ENCODE peak calls at places on chromosome 3, in eight cellular contexts. B is heart right ventricle, W is HCT116, L is transverse colon, X is SK-N-SH, K is tibial nerve, I is heart left ventricle, D is esophagus squamous epithelium. H is an unnamed sample.

GRCh38 chr3:176274161-176274560 is 923.1 kb downstream of the TBL1XR1 start:
- DNase-seq in B (no peak), W (no peak), L (no peak), X (no peak), K (no peak), I (no peak), D (no peak), H (no peak)

GRCh38 chr3:137035631-137036030 is 77.8 kb downstream of the IL20RB start:
- DNase-seq in B (no peak), W (peak; percentile 16), L (no peak), X (no peak), K (no peak), I (no peak), D (no peak), H (peak; percentile 86)

GRCh38 chr3:154105218-154105975 is 15.8 kb upstream of the ARHGEF26 start:
- DNase-seq in B (no peak), W (no peak), L (no peak), X (no peak), K (no peak), I (no peak), D (no peak), H (no peak)

GRCh38 chr3:47581835-47582234 is 3.2 kb upstream of the CSPG5 start:
- DNase-seq in B (no peak), W (no peak), L (no peak), X (no peak), K (no peak), I (no peak), D (no peak), H (no peak)

GRCh38 chr3:77746048-77746447 is 706.1 kb downstream of the ROBO2 start:
- DNase-seq in B (no peak), W (no peak), L (no peak), X (no peak), K (no peak), I (no peak), D (no peak), H (no peak)

GRCh38 chr3:128572644-128573105 is 77.9 kb downstream of the RPN1 start:
- DNase-seq in B (no peak), W (peak; percentile 33), L (peak; percentile 17), X (peak; percentile 70), K (no peak), I (no peak), D (no peak), H (peak; percentile 84)

GRCh38 chr3:143482106-143483088 is 362.8 kb downstream of the CHST2 start:
- DNase-seq in B (no peak), W (no peak), L (no peak), X (no peak), K (no peak), I (no peak), D (no peak), H (no peak)

GRCh38 chr3:128902426-128902825 is 23.0 kb downstream of the ACAD9 start:
- DNase-seq in B (no peak), W (no peak), L (no peak), X (no peak), K (no peak), I (no peak), D (no peak), H (no peak)

GRCh38 chr3:125143982-125144652 is 68.4 kb downstream of the SLC12A8 start:
- DNase-seq in B (no peak), W (no peak), L (no peak), X (peak; percentile 59), K (no peak), I (peak; percentile 62), D (no peak), H (peak; percentile 81)

GRCh38 chr3:155211266-155211665 is 82.2 kb downstream of the STRIT1 start:
- DNase-seq in B (no peak), W (no peak), L (no peak), X (no peak), K (no peak), I (no peak), D (no peak), H (no peak)

GRCh38 chr3:190325923-190326322 is 3.7 kb upstream of the CLDN1 start:
- DNase-seq in B (no peak), W (no peak), L (no peak), X (no peak), K (no peak), I (no peak), D (no peak), H (no peak)

GRCh38 chr3:46978381-46978780 is 1.1 kb upstream of the NBEAL2 start:
- DNase-seq in B (no peak), W (no peak), L (no peak), X (no peak), K (no peak), I (peak; percentile 33), D (no peak), H (no peak)

GRCh38 chr3:75906555-75907112 is 121.3 kb upstream of the ZNF717 start:
- DNase-seq in B (no peak), W (no peak), L (no peak), X (peak; percentile 66), K (no peak), I (no peak), D (no peak), H (peak; percentile 94)

GRCh38 chr3:40333852-40334251 is 24.3 kb downstream of the EIF1B start:
- DNase-seq in B (no peak), W (no peak), L (no peak), X (no peak), K (no peak), I (no peak), D (no peak), H (no peak)

GRCh38 chr3:99781761-99782160 is 35.9 kb upstream of the CMSS1 start:
- DNase-seq in B (no peak), W (no peak), L (no peak), X (no peak), K (no peak), I (no peak), D (no peak), H (no peak)

GRCh38 chr3:60131607-60132006 is 1081.8 kb upstream of the CFAP20DC start:
- DNase-seq in B (no peak), W (no peak), L (no peak), X (no peak), K (no peak), I (no peak), D (no peak), H (no peak)

GRCh38 chr3:46971151-46971550 is 5.4 kb downstream of the CCDC12 start:
- DNase-seq in B (no peak), W (no peak), L (no peak), X (no peak), K (no peak), I (no peak), D (no peak), H (no peak)

GRCh38 chr3:14484741-14485140 is 55.4 kb downstream of the GRIP2 start:
- DNase-seq in B (no peak), W (no peak), L (no peak), X (no peak), K (no peak), I (no peak), D (no peak), H (no peak)

DNA sequence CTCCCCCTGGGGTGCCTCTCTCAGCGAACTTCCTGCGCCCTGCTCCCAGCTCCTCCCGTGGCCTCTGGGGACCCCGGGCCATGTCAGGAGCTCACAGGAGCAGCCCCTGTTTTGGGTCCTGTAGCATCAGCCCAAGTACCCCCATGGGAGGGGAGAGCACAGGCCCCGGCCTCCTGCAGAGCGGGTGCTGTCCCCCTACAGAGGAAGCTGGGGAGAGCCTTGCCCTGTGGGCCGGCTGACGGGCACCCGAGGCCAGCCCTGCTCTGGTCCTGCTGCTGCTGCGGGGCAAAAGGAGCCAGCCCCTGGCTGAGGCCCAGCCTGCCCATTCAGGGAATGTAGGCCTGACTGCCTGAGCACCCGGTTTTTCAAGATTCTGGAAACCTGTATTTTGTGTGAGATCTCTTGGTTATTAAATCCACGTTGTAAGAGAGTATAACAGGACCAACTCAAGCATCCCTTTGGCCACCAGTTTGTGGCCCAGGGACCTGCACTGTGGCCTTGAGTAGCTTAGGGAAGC is 12.4 kb downstream of the PLXNA1 start:
- DNase-seq in B (no peak), W (no peak), L (no peak), X (no peak), K (no peak), I (no peak), D (no peak), H (no peak)
- H3K4me1 ChIP-seq in B (peaks cover 62% of the 10 kb centered on the region), W (no peaks in the 10 kb centered on the region), L (peaks cover 15% of the 10 kb centered on the region), X (peaks cover 38% of the 10 kb centered on the region), K (peaks cover 42% of the 10 kb centered on the region), I (peaks cover 40% of the 10 kb centered on the region), D (peaks cover 20% of the 10 kb centered on the region), H (no peaks in the 10 kb centered on the region)

GRCh38 chr3:152317184-152317583 is 48.5 kb downstream of the MBNL1 start:
- DNase-seq in B (no peak), W (no peak), L (no peak), X (no peak), K (no peak), I (peak; percentile 27), D (no peak), H (no peak)
- H3K4me1 ChIP-seq in B (peaks cover 56% of the 10 kb centered on the region), W (peaks cover 35% of the 10 kb centered on the region), L (peaks cover 77% of the 10 kb centered on the region), X (peaks cover 15% of the 10 kb centered on the region), K (peaks cover 48% of the 10 kb centered on the region), I (peaks cover 49% of the 10 kb centered on the region), D (peaks cover 12% of the 10 kb centered on the region), H (no peaks in the 10 kb centered on the region)

GRCh38 chr3:52438104-52438376 is 6.9 kb downstream of the SEMA3G start:
- DNase-seq in B (no peak), W (no peak), L (no peak), X (no peak), K (no peak), I (no peak), D (no peak), H (peak; percentile 38)

GRCh38 chr3:52435246-52436101 is 9.4 kb downstream of the SEMA3G start:
- DNase-seq in B (no peak), W (no peak), L (no peak), X (peak; percentile 25), K (no peak), I (peak; percentile 24), D (no peak), H (no peak)

GRCh38 chr3:52434491-52435115 is 10.3 kb downstream of the SEMA3G start:
- DNase-seq in B (no peak), W (no peak), L (no peak), X (peak; percentile 24), K (no peak), I (peak; percentile 25), D (no peak), H (peak; percentile 41)

GRCh38 chr3:52437326-52438103 is 7.4 kb downstream of the SEMA3G start:
- DNase-seq in B (no peak), W (no peak), L (peak; percentile 69), X (no peak), K (no peak), I (no peak), D (no peak), H (no peak)

DNA sequence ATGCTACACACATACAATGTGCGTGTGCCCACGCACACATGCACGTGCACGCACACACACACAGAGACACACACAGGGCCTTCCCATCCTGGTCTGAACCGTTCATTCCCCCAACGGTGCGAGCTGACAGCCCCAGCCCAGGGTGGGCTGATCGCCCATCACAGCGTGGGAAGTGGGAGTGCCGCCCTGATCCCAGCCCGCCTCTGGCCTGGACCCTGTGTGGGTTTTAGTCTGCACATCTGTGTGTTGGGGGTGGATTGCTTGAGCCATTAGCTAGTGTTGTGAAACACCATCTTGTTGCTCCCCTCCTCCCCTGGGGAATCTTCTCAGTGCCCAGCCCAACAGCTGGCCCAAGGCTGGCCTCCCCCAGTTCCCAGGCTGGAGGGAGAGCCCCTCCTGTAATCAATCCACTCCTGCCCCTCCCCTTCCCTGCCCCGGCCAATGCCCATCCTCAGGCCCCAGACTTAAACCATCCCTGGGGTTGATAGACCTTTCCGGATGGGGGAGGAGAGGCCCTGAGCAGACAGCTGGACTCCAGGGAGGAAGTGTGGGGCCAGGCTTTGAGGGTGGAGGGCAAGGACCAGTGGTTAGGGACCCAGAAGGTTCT is 8.3 kb downstream of the SEMA3G start:
- DNase-seq in B (no peak), W (no peak), L (no peak), X (peak; percentile 27), K (no peak), I (peak; percentile 73), D (no peak), H (no peak)
- H3K4me1 ChIP-seq in B (peaks cover 44% of the 10 kb centered on the region), W (no peaks in the 10 kb centered on the region), L (peaks cover 10% of the 10 kb centered on the region), X (peaks cover 5% of the 10 kb centered on the region), K (peaks cover 26% of the 10 kb centered on the region), I (peaks cover 28% of the 10 kb centered on the region), D (peaks cover 9% of the 10 kb centered on the region), H (no peaks in the 10 kb centered on the region)

GRCh38 chr3:44337253-44337652 is 1.3 kb upstream of the TCAIM start:
- DNase-seq in B (no peak), W (no peak), L (no peak), X (no peak), K (no peak), I (no peak), D (no peak), H (peak; percentile 52)
- H3K4me1 ChIP-seq in B (peaks cover 17% of the 10 kb centered on the region), W (peaks cover 7% of the 10 kb centered on the region), L (peaks cover 26% of the 10 kb centered on the region), X (peaks cover 22% of the 10 kb centered on the region), K (peaks cover 13% of the 10 kb centered on the region), I (no peaks in the 10 kb centered on the region), D (no peaks in the 10 kb centered on the region), H (peaks cover 3% of the 10 kb centered on the region)